ENCODE peak calls at places on chromosomes 2 and 18, in nine cellular contexts. G is M059J; A is HFFc6; V is NCI-H446 treated with DMSO at 0.1 percent for 48 hours; E is stimulated activated CD4-positive, alpha-beta T cell treated with anti-CD3 and anti-CD28 coated beads, Interleukin-4, amount 100 ng/mL, for 48 hours; H is activated CD4-positive, CD25-positive, alpha-beta regulatory T cell treated with anti-CD3 and anti-CD28 coated beads, Interleukin-2, amount 50 U/mL, for 16 hours; J is choroid plexus epithelial cell; T is upper lobe of right lung; I is COLO829. S is an unnamed sample.

GRCh38 chr2:32008811-32009478 is 1.9 kb downstream of the MEMO1 start:
- DNase-seq in G (peak; percentile 43), A (peak; percentile 48), V (no peak), E (peak; percentile 3), H (no peak), J (peak; percentile 56), T (no peak), I (no peak), S (peak; percentile 23)

GRCh38 chr2:12070153-12070552 is 323.7 kb downstream of the LPIN1 start:
- DNase-seq in G (no peak), A (no peak), V (no peak), E (no peak), H (no peak), J (no peak), T (no peak), I (no peak), S (no peak)

GRCh38 chr2:200749631-200750322 is 61.9 kb upstream of the BZW1 start:
- DNase-seq in G (peak; percentile 32), A (no peak), V (no peak), E (no peak), H (no peak), J (no peak), T (no peak), I (no peak), S (peak; percentile 67)

GRCh38 chr2:239177908-239178307 is 222.9 kb downstream of the HDAC4 start:
- DNase-seq in G (no peak), A (no peak), V (no peak), E (no peak), H (no peak), J (no peak), T (peak; percentile 55), I (no peak), S (no peak)

GRCh38 chr2:163664610-163665009 is 71.2 kb downstream of the FIGN start:
- DNase-seq in G (peak; percentile 87), A (peak; percentile 60), V (no peak), E (no peak), H (no peak), J (peak; percentile 92), T (no peak), I (no peak), S (peak; percentile 96)

GRCh38 chr18:57352761-57353136 is 392 bp downstream of the ST8SIA3 start:
- DNase-seq in G (no peak), A (no peak), V (no peak), E (no peak), H (no peak), J (no peak), T (no peak), I (no peak), S (no peak)

GRCh38 chr18:23191952-23192662 is 56.8 kb downstream of the CABLES1 start:
- DNase-seq in G (peak; percentile 86), A (peak; percentile 41), V (peak; percentile 54), E (no peak), H (no peak), J (peak; percentile 88), T (no peak), I (no peak), S (peak; percentile 73)

GRCh38 chr2:126894082-126894481 is 4.6 kb upstream of the TEX51 start:
- DNase-seq in G (no peak), A (no peak), V (no peak), E (no peak), H (no peak), J (no peak), T (no peak), I (no peak), S (no peak)

GRCh38 chr2:152523091-152523490 is 188.1 kb downstream of the FMNL2 start:
- DNase-seq in G (peak; percentile 75), A (peak; percentile 57), V (peak; percentile 19), E (no peak), H (no peak), J (peak; percentile 72), T (no peak), I (no peak), S (no peak)

GRCh38 chr2:8805278-8806045 is 32.0 kb downstream of the KIDINS220 start:
- DNase-seq in G (no peak), A (no peak), V (no peak), E (no peak), H (no peak), J (no peak), T (no peak), I (no peak), S (peak; percentile 20)

GRCh38 chr2:113248997-113249770 is 29.5 kb downstream of the PAX8 start:
- DNase-seq in G (peak; percentile 77), A (peak; percentile 73), V (peak; percentile 40), E (peak; percentile 66), H (peak; percentile 53), J (peak; percentile 87), T (peak; percentile 88), I (peak; percentile 82), S (peak; percentile 63)

GRCh38 chr2:74554821-74555531 is 456 bp downstream of the DOK1 start:
- DNase-seq in G (no peak), A (no peak), V (no peak), E (peak; percentile 23), H (no peak), J (peak; percentile 50), T (peak; percentile 87), I (no peak), S (peak; percentile 27)

GRCh38 chr2:47554311-47554905 is 151.5 kb downstream of the MSH2 start:
- DNase-seq in G (peak; percentile 44), A (no peak), V (no peak), E (no peak), H (no peak), J (no peak), T (no peak), I (no peak), S (no peak)

S was measured in amniotic epithelial cell.